ENCODE peak calls at places on chromosomes 2 and 18, in nine cellular contexts. W, H, K, P, M, E, Z, S and T are unnamed samples. For H3K4me1, the result is how much of the 10 kb centered on the place peaks cover.

GRCh38 chr2:123245156-123245555 is 779.9 kb upstream of the CNTNAP5 start:
- DNase-seq in P (peak), E (no peak), M (no peak), Z (no peak), K (no peak), W (no peak), S (no peak), H (no peak), T (no peak)

GRCh38 chr2:96471772-96472171 is 33.4 kb downstream of the NEURL3 start:
- DNase-seq in S (no peak), M (no peak), K (no peak), H (no peak), W (no peak), Z (no peak), P (no peak), E (no peak), T (no peak)

GRCh38 chr2:2825062-2825461 is 494.0 kb upstream of the MYT1L start:
- DNase-seq in K (no peak), E (no peak), H (no peak), S (no peak), W (no peak), Z (no peak), M (no peak), P (no peak), T (no peak)

GRCh38 chr2:217695033-217695520 is 307.7 kb downstream of the TNS1 start:
- DNase-seq in M (no peak), E (no peak), H (peak), W (no peak), S (peak), Z (no peak), K (peak), P (peak), T (peak)

GRCh38 chr2:56749152-56749752 is 565.5 kb downstream of the CCDC85A start:
- DNase-seq in S (peak), H (peak), P (no peak), E (peak), Z (no peak), W (peak), M (no peak), K (peak), T (peak)

GRCh38 chr2:11073251-11073650 is 82.0 kb upstream of the SLC66A3 start:
- DNase-seq in K (peak), P (peak), M (peak), E (peak), W (peak), S (peak), H (peak), Z (no peak), T (no peak)

GRCh38 chr18:63689064-63689463 is 13.7 kb upstream of the SERPINB11 start:
- DNase-seq in E (no peak), M (no peak), K (no peak), H (no peak), P (no peak), Z (no peak), W (no peak), S (no peak), T (no peak)

GRCh38 chr2:238108423-238109201 is 8.5 kb downstream of the ESPNL start:
- DNase-seq in Z (peak), W (peak), H (no peak), E (no peak), K (no peak), M (peak), P (peak), S (peak), T (no peak)

GRCh38 chr18:8706545-8706980 is 1.2 kb downstream of the MTCL1 start:
- DNase-seq in K (peak), P (peak), E (no peak), H (peak), Z (no peak), S (no peak), M (no peak), W (peak), T (no peak)

GRCh38 chr18:39435986-39436385 is 1870.4 kb upstream of the CELF4 start:
- DNase-seq in E (no peak), Z (no peak), M (no peak), W (no peak), H (no peak), K (no peak), S (no peak), P (no peak), T (no peak)

GRCh38 chr2:48874282-48874681 is 118.8 kb upstream of the LHCGR start:
- DNase-seq in E (no peak), M (no peak), W (no peak), K (no peak), Z (no peak), H (no peak), P (no peak), S (no peak), T (peak)

GRCh38 chr2:105104208-105104731 is 66.4 kb downstream of the MRPS9 start:
- DNase-seq in E (no peak), P (peak), H (peak), W (no peak), S (no peak), M (no peak), Z (no peak), K (peak), T (peak)

GRCh38 chr2:73156539-73157124 is 43.9 kb upstream of the RAB11FIP5 start:
- DNase-seq in M (peak), W (peak), K (peak), H (peak), P (peak), Z (no peak), E (peak), S (peak), T (peak)

GRCh38 chr2:105517814-105518705 is 119.2 kb upstream of the FHL2 start:
- DNase-seq in P (peak), K (no peak), S (no peak), E (peak), M (no peak), H (peak), Z (no peak), W (no peak), T (no peak)

DNA sequence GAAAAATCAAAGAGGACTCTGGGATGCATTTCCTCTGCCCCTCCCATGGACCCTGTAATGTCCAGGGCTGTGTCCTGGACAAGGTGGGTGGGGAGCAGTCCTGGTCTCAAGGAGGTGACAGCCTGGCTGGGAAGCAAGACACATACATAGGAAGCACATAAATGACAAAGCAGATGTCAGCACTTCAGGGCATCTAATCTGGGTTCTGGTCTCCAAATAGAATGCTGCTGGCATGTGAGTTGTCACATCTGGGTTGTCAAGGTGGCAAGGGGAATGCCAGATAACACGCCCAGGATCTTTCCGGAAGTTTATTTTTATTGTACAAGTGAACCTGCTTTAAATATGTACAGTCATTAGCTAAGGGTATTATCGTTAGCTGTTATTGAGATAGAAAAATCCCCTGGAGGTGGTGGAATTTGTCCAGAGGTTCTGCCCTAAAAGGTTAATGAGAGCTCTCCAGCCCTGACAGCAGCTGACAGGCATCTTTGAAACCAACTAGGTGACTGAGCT is 5.6 kb downstream of the IL1F10 start:
- DNase-seq in P (no peak), M (no peak), H (no peak), K (no peak), S (no peak), W (no peak), E (no peak), Z (no peak), T (no peak)
- H3K4me1 ChIP-seq in P (under half), M (under half), H (under half), K (under half), S (under half), W (under half), E (under half), Z (under half), T (half or more)

GRCh38 chr18:50830544-50830943 is 10.7 kb upstream of the MRO start:
- DNase-seq in S (no peak), E (no peak), M (no peak), W (no peak), K (no peak), Z (no peak), H (no peak), P (no peak), T (no peak)

GRCh38 chr18:50836521-50836957 is 16.7 kb upstream of the MRO start:
- DNase-seq in Z (peak), H (peak), S (no peak), E (peak), P (no peak), K (peak), M (no peak), W (no peak), T (peak)

GRCh38 chr18:50829644-50830043 is 9.8 kb upstream of the MRO start:
- DNase-seq in S (no peak), E (no peak), Z (no peak), P (no peak), H (no peak), M (no peak), W (no peak), K (no peak), T (no peak)

GRCh38 chr18:50832754-50833153 is 12.9 kb upstream of the MRO start:
- DNase-seq in E (no peak), Z (peak), M (no peak), K (no peak), W (no peak), S (no peak), P (no peak), H (no peak), T (no peak)
- H2AFZ ChIP-seq in E (no peak), Z (peak), M (no peak), K (no peak), W (no peak), S (no peak), P (no peak), H (no peak), T (no peak)

GRCh38 chr2:219219113-219219696 is 447 bp upstream of the ABCB6 start:
- DNase-seq in S (no peak), P (peak), E (no peak), H (no peak), Z (no peak), M (peak), K (no peak), W (peak), T (no peak)

GRCh38 chr2:219215871-219216536 is 2.8 kb downstream of the ABCB6 start:
- DNase-seq in S (no peak), K (no peak), P (no peak), W (no peak), H (no peak), E (no peak), Z (no peak), M (peak), T (no peak)

GRCh38 chr2:219220652-219221402 is 2.1 kb upstream of the ABCB6 start:
- DNase-seq in S (no peak), E (no peak), M (no peak), P (peak), K (no peak), W (no peak), H (no peak), Z (no peak), T (no peak)

GRCh38 chr2:219219781-219220532 is 1.2 kb upstream of the ABCB6 start:
- DNase-seq in S (no peak), H (no peak), E (no peak), K (no peak), Z (no peak), W (no peak), P (peak), M (no peak), T (no peak)

GRCh38 chr2:219218279-219219112 is at the start of gene ABCB6:
- DNase-seq in S (peak), P (peak), M (peak), H (peak), E (peak), W (peak), Z (peak), K (peak), T (peak)
- H3K4me1 ChIP-seq in S (under half), P (under half), M (under half), H (under half), E (under half), W (under half), Z (under half), K (under half), T (under half)

DNA sequence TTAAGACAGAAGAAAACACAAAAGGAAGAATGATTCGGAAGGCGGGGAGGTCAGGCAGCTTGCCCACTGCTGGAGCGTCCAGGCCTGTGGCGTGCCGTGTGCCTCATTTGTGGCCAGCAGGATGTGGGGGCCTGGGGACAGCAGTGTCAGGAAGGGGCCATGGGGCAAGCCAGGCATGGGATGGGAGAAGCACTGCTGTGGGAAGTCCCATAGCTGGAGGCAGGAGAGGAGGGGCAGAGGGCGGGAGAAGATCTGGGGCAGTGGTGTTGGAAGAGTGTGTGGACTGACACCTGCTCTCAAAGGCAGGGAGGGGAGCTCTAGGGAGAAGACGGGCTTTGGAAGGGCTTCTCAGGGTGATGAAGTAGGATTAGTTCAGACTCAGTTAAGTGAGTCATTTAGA is 133.7 kb downstream of the ACOXL start:
- DNase-seq in M (no peak), K (no peak), Z (no peak), E (no peak), P (no peak), S (no peak), H (no peak), W (no peak), T (no peak)
- H2AFZ ChIP-seq in M (no peak), K (no peak), Z (no peak), E (no peak), P (no peak), S (no peak), H (no peak), W (no peak), T (no peak)

GRCh38 chr2:192278701-192279100 is 84.0 kb upstream of the TMEFF2 start:
- DNase-seq in Z (no peak), K (no peak), E (no peak), M (no peak), W (no peak), P (peak), H (no peak), S (no peak), T (no peak)
- H3K4me1 ChIP-seq in Z (under half), K (under half), E (under half), M (under half), W (under half), P (under half), H (under half), S (under half), T (under half)

GRCh38 chr2:111099402-111099801 is 21.3 kb upstream of the BCL2L11 start:
- DNase-seq in S (no peak), Z (no peak), H (no peak), E (no peak), M (no peak), W (no peak), P (no peak), K (no peak), T (no peak)
- H2AFZ ChIP-seq in S (no peak), Z (no peak), H (no peak), E (no peak), M (no peak), W (no peak), P (no peak), K (no peak), T (no peak)

GRCh38 chr2:85773692-85774091 is 19.9 kb downstream of the ATOH8 start:
- DNase-seq in S (no peak), E (no peak), W (no peak), H (no peak), K (no peak), Z (no peak), P (peak), M (no peak), T (no peak)

GRCh38 chr2:85771486-85771885 is 17.7 kb downstream of the ATOH8 start:
- DNase-seq in H (peak), P (peak), S (no peak), W (no peak), Z (no peak), E (no peak), M (no peak), K (no peak), T (no peak)

GRCh38 chr2:85772841-85773491 is 19.2 kb downstream of the ATOH8 start:
- DNase-seq in E (no peak), S (no peak), K (no peak), P (peak), H (peak), Z (no peak), M (no peak), W (no peak), T (no peak)

GRCh38 chr2:85770786-85771409 is 17.1 kb downstream of the ATOH8 start:
- DNase-seq in E (no peak), M (no peak), Z (no peak), W (no peak), P (peak), H (no peak), K (no peak), S (no peak), T (no peak)

DNA sequence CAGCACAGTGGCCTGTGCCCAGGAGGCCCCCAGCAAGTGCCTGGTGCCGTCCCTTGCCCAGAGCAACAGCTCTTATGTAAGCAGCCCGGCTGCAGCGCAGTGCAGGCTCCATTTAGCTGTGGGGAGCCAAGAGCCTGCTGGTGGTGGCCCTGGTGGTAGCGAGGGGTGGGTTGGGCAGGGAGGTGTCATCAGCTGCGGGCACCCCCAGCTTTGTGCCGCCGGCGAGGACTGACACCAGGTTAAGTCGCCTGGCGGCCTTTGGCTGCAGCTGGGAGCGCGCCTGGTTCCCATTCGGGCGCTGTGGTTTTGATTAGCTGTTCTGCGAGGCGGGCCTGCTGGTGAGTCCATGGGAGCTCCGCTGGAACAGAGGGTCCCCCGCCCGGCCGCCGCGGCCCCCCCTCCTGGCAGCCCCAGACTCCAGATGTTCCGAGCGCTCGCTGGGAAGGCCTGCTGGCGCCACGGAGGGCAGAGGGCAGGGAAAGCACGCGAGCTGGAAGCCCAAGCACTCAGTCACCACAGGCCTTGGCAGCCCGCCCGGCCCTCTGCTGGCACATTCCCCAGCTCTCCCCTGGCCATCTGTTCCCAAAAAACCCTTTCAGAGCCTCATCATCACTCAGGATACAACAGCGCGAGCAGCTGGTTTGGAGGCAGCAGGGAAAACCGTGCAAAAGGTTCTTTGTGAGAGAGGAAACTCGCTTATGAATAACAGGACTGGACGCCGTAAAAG is 18.4 kb downstream of the ATOH8 start:
- DNase-seq in M (peak), S (peak), H (peak), K (peak), P (peak), Z (no peak), W (peak), E (peak), T (peak)
- H3K4me1 ChIP-seq in M (under half), S (half or more), H (under half), K (under half), P (half or more), Z (under half), W (under half), E (under half), T (under half)